ENCODE peak calls at places on chromosome 2, in four cellular contexts. One of them, this sample, is unnamed.

GRCh38 chr2:120310136-120310535 is 35.8 kb upstream of the INHBB start:
- DNase-seq in activated T-helper 1 cell treated with Interleukin-2 at 50 U/mL for 16 hours: no peak
- DNase-seq in NCI-H1092: no peak
- DNase-seq in mucosa of gallbladder: no peak
- DNase-seq in this sample: no peak

GRCh38 chr2:220315098-220315785 is 687.8 kb downstream of the SLC4A3 start:
- DNase-seq in activated T-helper 1 cell treated with Interleukin-2 at 50 U/mL for 16 hours: no peak
- DNase-seq in NCI-H1092: no peak
- DNase-seq in mucosa of gallbladder: no peak
- DNase-seq in this sample: no peak

GRCh38 chr2:72917138-72917874 is at the start of gene EMX1:
- DNase-seq in activated T-helper 1 cell treated with Interleukin-2 at 50 U/mL for 16 hours: no peak
- DNase-seq in NCI-H1092: peak
- DNase-seq in mucosa of gallbladder: peak
- DNase-seq in this sample: no peak

GRCh38 chr2:9135804-9136558 is 70.6 kb upstream of the ASAP2 start:
- DNase-seq in activated T-helper 1 cell treated with Interleukin-2 at 50 U/mL for 16 hours: no peak
- DNase-seq in NCI-H1092: no peak
- DNase-seq in mucosa of gallbladder: no peak
- DNase-seq in this sample: no peak

GRCh38 chr2:73926493-73927327 is at the start of gene DGUOK:
- DNase-seq in activated T-helper 1 cell treated with Interleukin-2 at 50 U/mL for 16 hours: peak
- DNase-seq in NCI-H1092: peak
- DNase-seq in mucosa of gallbladder: peak
- DNase-seq in this sample: peak

GRCh38 chr2:230864605-230865323 is at the start of gene ITM2C:
- DNase-seq in activated T-helper 1 cell treated with Interleukin-2 at 50 U/mL for 16 hours: peak
- DNase-seq in NCI-H1092: no peak
- DNase-seq in mucosa of gallbladder: peak
- DNase-seq in this sample: no peak

GRCh38 chr2:152573168-152573567 is 144.1 kb downstream of the PRPF40A start:
- DNase-seq in activated T-helper 1 cell treated with Interleukin-2 at 50 U/mL for 16 hours: no peak
- DNase-seq in NCI-H1092: no peak
- DNase-seq in mucosa of gallbladder: peak
- DNase-seq in this sample: peak

GRCh38 chr2:148221166-148221565 is 200.3 kb downstream of the MBD5 start:
- DNase-seq in activated T-helper 1 cell treated with Interleukin-2 at 50 U/mL for 16 hours: no peak
- DNase-seq in NCI-H1092: no peak
- DNase-seq in mucosa of gallbladder: no peak
- DNase-seq in this sample: no peak

GRCh38 chr2:113309655-113310387 is 31.1 kb upstream of the PAX8 start:
- DNase-seq in activated T-helper 1 cell treated with Interleukin-2 at 50 U/mL for 16 hours: no peak
- DNase-seq in NCI-H1092: no peak
- DNase-seq in mucosa of gallbladder: no peak
- DNase-seq in this sample: no peak

GRCh38 chr2:37641582-37642111 is 29.8 kb downstream of the CDC42EP3 start:
- DNase-seq in activated T-helper 1 cell treated with Interleukin-2 at 50 U/mL for 16 hours: no peak
- DNase-seq in NCI-H1092: no peak
- DNase-seq in mucosa of gallbladder: no peak
- DNase-seq in this sample: peak

GRCh38 chr2:71336802-71337201 is 5.2 kb downstream of the ZNF638 start:
- DNase-seq in activated T-helper 1 cell treated with Interleukin-2 at 50 U/mL for 16 hours: no peak
- DNase-seq in NCI-H1092: no peak
- DNase-seq in mucosa of gallbladder: no peak
- DNase-seq in this sample: peak

GRCh38 chr2:111712361-111712760 is 171.6 kb downstream of the ANAPC1 start:
- DNase-seq in activated T-helper 1 cell treated with Interleukin-2 at 50 U/mL for 16 hours: no peak
- DNase-seq in NCI-H1092: no peak
- DNase-seq in mucosa of gallbladder: no peak
- DNase-seq in this sample: no peak

GRCh38 chr2:188620916-188621315 is 329.2 kb downstream of the GULP1 start:
- DNase-seq in activated T-helper 1 cell treated with Interleukin-2 at 50 U/mL for 16 hours: no peak
- DNase-seq in NCI-H1092: no peak
- DNase-seq in mucosa of gallbladder: no peak
- DNase-seq in this sample: no peak

GRCh38 chr2:20667531-20668401 is 822 bp downstream of the GDF7 start:
- DNase-seq in activated T-helper 1 cell treated with Interleukin-2 at 50 U/mL for 16 hours: no peak
- DNase-seq in NCI-H1092: no peak
- DNase-seq in mucosa of gallbladder: no peak
- DNase-seq in this sample: no peak

GRCh38 chr2:232487385-232488096 is at the start of gene ECEL1:
- DNase-seq in activated T-helper 1 cell treated with Interleukin-2 at 50 U/mL for 16 hours: no peak
- DNase-seq in NCI-H1092: no peak
- DNase-seq in mucosa of gallbladder: no peak
- DNase-seq in this sample: no peak

GRCh38 chr2:182616471-182617393 is 99.3 kb upstream of the DNAJC10 start:
- DNase-seq in activated T-helper 1 cell treated with Interleukin-2 at 50 U/mL for 16 hours: no peak
- DNase-seq in NCI-H1092: no peak
- DNase-seq in mucosa of gallbladder: no peak
- DNase-seq in this sample: peak

GRCh38 chr2:230619471-230619870 is 93.2 kb upstream of the CAB39 start:
- DNase-seq in activated T-helper 1 cell treated with Interleukin-2 at 50 U/mL for 16 hours: no peak
- DNase-seq in NCI-H1092: no peak
- DNase-seq in mucosa of gallbladder: no peak
- DNase-seq in this sample: no peak

GRCh38 chr2:79771530-79771929 is 258.7 kb downstream of the CTNNA2 start:
- DNase-seq in activated T-helper 1 cell treated with Interleukin-2 at 50 U/mL for 16 hours: no peak
- DNase-seq in NCI-H1092: no peak
- DNase-seq in mucosa of gallbladder: no peak
- DNase-seq in this sample: no peak

GRCh38 chr2:220473611-220474010 is 846.2 kb downstream of the SLC4A3 start:
- DNase-seq in activated T-helper 1 cell treated with Interleukin-2 at 50 U/mL for 16 hours: no peak
- DNase-seq in NCI-H1092: no peak
- DNase-seq in mucosa of gallbladder: no peak
- DNase-seq in this sample: no peak

GRCh38 chr2:113085542-113085941 is 17.8 kb downstream of the IL1F10 start:
- DNase-seq in activated T-helper 1 cell treated with Interleukin-2 at 50 U/mL for 16 hours: no peak
- DNase-seq in NCI-H1092: no peak
- DNase-seq in mucosa of gallbladder: no peak
- DNase-seq in this sample: no peak

GRCh38 chr2:98917031-98917459 is 19.0 kb downstream of the CRACDL start:
- DNase-seq in activated T-helper 1 cell treated with Interleukin-2 at 50 U/mL for 16 hours: no peak
- DNase-seq in NCI-H1092: no peak
- DNase-seq in mucosa of gallbladder: no peak
- DNase-seq in this sample: no peak

This sample was measured in stromal cell of bone marrow.